ENCODE peak calls at places on chromosomes 6 and 20, in nine cellular contexts. One of them, this sample, is unnamed.

GRCh38 chr6:354631-355280 is 36.8 kb upstream of the IRF4 start:
- DNase-seq in cerebellum: no peak
- DNase-seq in mesothelial cell of epicardium: no peak
- DNase-seq in esophagus squamous epithelium: no peak
- DNase-seq in left lung: no peak
- DNase-seq in left ventricle myocardium superior: peak
- DNase-seq in DMS79 treated with DMSO at 0.1 percent for 48 hours: no peak
- DNase-seq in SIG-M5: no peak
- DNase-seq in caudate nucleus: no peak
- DNase-seq in this sample: no peak

GRCh38 chr6:130872250-130873095 is 45.3 kb downstream of the SMLR1 start:
- DNase-seq in cerebellum: peak
- DNase-seq in mesothelial cell of epicardium: peak
- DNase-seq in esophagus squamous epithelium: no peak
- DNase-seq in left lung: peak
- DNase-seq in left ventricle myocardium superior: peak
- DNase-seq in DMS79 treated with DMSO at 0.1 percent for 48 hours: no peak
- DNase-seq in SIG-M5: no peak
- DNase-seq in caudate nucleus: peak
- DNase-seq in this sample: peak

GRCh38 chr6:130851026-130851425 is 23.8 kb downstream of the SMLR1 start:
- DNase-seq in cerebellum: no peak
- DNase-seq in mesothelial cell of epicardium: no peak
- DNase-seq in esophagus squamous epithelium: no peak
- DNase-seq in left lung: no peak
- DNase-seq in left ventricle myocardium superior: no peak
- DNase-seq in DMS79 treated with DMSO at 0.1 percent for 48 hours: no peak
- DNase-seq in SIG-M5: no peak
- DNase-seq in caudate nucleus: no peak
- DNase-seq in this sample: no peak

GRCh38 chr6:106069478-106069877 is 16.7 kb upstream of the PRDM1 start:
- DNase-seq in cerebellum: peak
- DNase-seq in mesothelial cell of epicardium: peak
- DNase-seq in esophagus squamous epithelium: no peak
- DNase-seq in left lung: no peak
- DNase-seq in left ventricle myocardium superior: no peak
- DNase-seq in DMS79 treated with DMSO at 0.1 percent for 48 hours: peak
- DNase-seq in SIG-M5: no peak
- DNase-seq in caudate nucleus: no peak
- DNase-seq in this sample: no peak

GRCh38 chr20:49408705-49409104 is 73.8 kb downstream of the KCNB1 start:
- DNase-seq in cerebellum: no peak
- DNase-seq in mesothelial cell of epicardium: no peak
- DNase-seq in esophagus squamous epithelium: no peak
- DNase-seq in left lung: no peak
- DNase-seq in left ventricle myocardium superior: no peak
- DNase-seq in DMS79 treated with DMSO at 0.1 percent for 48 hours: no peak
- DNase-seq in SIG-M5: no peak
- DNase-seq in caudate nucleus: no peak
- DNase-seq in this sample: no peak

GRCh38 chr6:77786935-77787629 is 134.2 kb downstream of the MEI4 start:
- DNase-seq in cerebellum: no peak
- DNase-seq in mesothelial cell of epicardium: no peak
- DNase-seq in esophagus squamous epithelium: no peak
- DNase-seq in left lung: no peak
- DNase-seq in left ventricle myocardium superior: no peak
- DNase-seq in DMS79 treated with DMSO at 0.1 percent for 48 hours: no peak
- DNase-seq in SIG-M5: no peak
- DNase-seq in caudate nucleus: no peak
- DNase-seq in this sample: no peak

GRCh38 chr20:51153867-51154707 is 131.2 kb upstream of the KCNG1 start:
- DNase-seq in cerebellum: peak
- DNase-seq in mesothelial cell of epicardium: no peak
- DNase-seq in esophagus squamous epithelium: no peak
- DNase-seq in left lung: no peak
- DNase-seq in left ventricle myocardium superior: no peak
- DNase-seq in DMS79 treated with DMSO at 0.1 percent for 48 hours: no peak
- DNase-seq in SIG-M5: no peak
- DNase-seq in caudate nucleus: no peak
- DNase-seq in this sample: no peak

GRCh38 chr6:146103416-146104072 is 74.7 kb downstream of the GRM1 start:
- DNase-seq in cerebellum: no peak
- DNase-seq in mesothelial cell of epicardium: no peak
- DNase-seq in esophagus squamous epithelium: no peak
- DNase-seq in left lung: no peak
- DNase-seq in left ventricle myocardium superior: no peak
- DNase-seq in DMS79 treated with DMSO at 0.1 percent for 48 hours: no peak
- DNase-seq in SIG-M5: no peak
- DNase-seq in caudate nucleus: no peak
- DNase-seq in this sample: no peak

GRCh38 chr6:107800564-107801164 is 23.4 kb downstream of the SCML4 start:
- DNase-seq in cerebellum: no peak
- DNase-seq in mesothelial cell of epicardium: no peak
- DNase-seq in esophagus squamous epithelium: no peak
- DNase-seq in left lung: no peak
- DNase-seq in left ventricle myocardium superior: no peak
- DNase-seq in DMS79 treated with DMSO at 0.1 percent for 48 hours: no peak
- DNase-seq in SIG-M5: no peak
- DNase-seq in caudate nucleus: no peak
- DNase-seq in this sample: no peak

GRCh38 chr6:154548130-154548830 is 37.8 kb upstream of the CNKSR3 start:
- DNase-seq in cerebellum: no peak
- DNase-seq in mesothelial cell of epicardium: no peak
- DNase-seq in esophagus squamous epithelium: no peak
- DNase-seq in left lung: no peak
- DNase-seq in left ventricle myocardium superior: peak
- DNase-seq in DMS79 treated with DMSO at 0.1 percent for 48 hours: peak
- DNase-seq in SIG-M5: no peak
- DNase-seq in caudate nucleus: no peak
- DNase-seq in this sample: no peak

GRCh38 chr6:43221774-43222101 is 7.5 kb downstream of the DNPH1 start:
- DNase-seq in cerebellum: no peak
- DNase-seq in mesothelial cell of epicardium: no peak
- DNase-seq in esophagus squamous epithelium: no peak
- DNase-seq in left lung: no peak
- DNase-seq in left ventricle myocardium superior: no peak
- DNase-seq in DMS79 treated with DMSO at 0.1 percent for 48 hours: no peak
- DNase-seq in SIG-M5: no peak
- DNase-seq in caudate nucleus: no peak
- DNase-seq in this sample: no peak

GRCh38 chr20:14919473-14920157 is 582.2 kb upstream of the FLRT3 start:
- DNase-seq in cerebellum: peak
- DNase-seq in mesothelial cell of epicardium: no peak
- DNase-seq in esophagus squamous epithelium: no peak
- DNase-seq in left lung: no peak
- DNase-seq in left ventricle myocardium superior: no peak
- DNase-seq in DMS79 treated with DMSO at 0.1 percent for 48 hours: no peak
- DNase-seq in SIG-M5: no peak
- DNase-seq in caudate nucleus: no peak
- DNase-seq in this sample: no peak

GRCh38 chr6:168171673-168172352 is 92.8 kb upstream of the FRMD1 start:
- DNase-seq in cerebellum: no peak
- DNase-seq in mesothelial cell of epicardium: no peak
- DNase-seq in esophagus squamous epithelium: no peak
- DNase-seq in left lung: no peak
- DNase-seq in left ventricle myocardium superior: no peak
- DNase-seq in DMS79 treated with DMSO at 0.1 percent for 48 hours: no peak
- DNase-seq in SIG-M5: no peak
- DNase-seq in caudate nucleus: no peak
- DNase-seq in this sample: no peak

GRCh38 chr6:43926644-43927524 is 156.9 kb downstream of the VEGFA start:
- DNase-seq in cerebellum: no peak
- DNase-seq in mesothelial cell of epicardium: no peak
- DNase-seq in esophagus squamous epithelium: no peak
- DNase-seq in left lung: no peak
- DNase-seq in left ventricle myocardium superior: no peak
- DNase-seq in DMS79 treated with DMSO at 0.1 percent for 48 hours: peak
- DNase-seq in SIG-M5: peak
- DNase-seq in caudate nucleus: peak
- DNase-seq in this sample: peak

GRCh38 chr20:57278457-57278856 is 12.0 kb upstream of the BMP7 start:
- DNase-seq in cerebellum: no peak
- DNase-seq in mesothelial cell of epicardium: no peak
- DNase-seq in esophagus squamous epithelium: no peak
- DNase-seq in left lung: no peak
- DNase-seq in left ventricle myocardium superior: no peak
- DNase-seq in DMS79 treated with DMSO at 0.1 percent for 48 hours: no peak
- DNase-seq in SIG-M5: no peak
- DNase-seq in caudate nucleus: no peak
- DNase-seq in this sample: no peak

GRCh38 chr6:22877946-22878705 is 308.8 kb downstream of the HDGFL1 start:
- DNase-seq in cerebellum: no peak
- DNase-seq in mesothelial cell of epicardium: no peak
- DNase-seq in esophagus squamous epithelium: no peak
- DNase-seq in left lung: no peak
- DNase-seq in left ventricle myocardium superior: no peak
- DNase-seq in DMS79 treated with DMSO at 0.1 percent for 48 hours: no peak
- DNase-seq in SIG-M5: no peak
- DNase-seq in caudate nucleus: no peak
- DNase-seq in this sample: no peak

GRCh38 chr6:158516098-158516497 is 43.8 kb upstream of the TMEM181 start:
- DNase-seq in cerebellum: no peak
- DNase-seq in mesothelial cell of epicardium: no peak
- DNase-seq in esophagus squamous epithelium: no peak
- DNase-seq in left lung: no peak
- DNase-seq in left ventricle myocardium superior: no peak
- DNase-seq in DMS79 treated with DMSO at 0.1 percent for 48 hours: no peak
- DNase-seq in SIG-M5: no peak
- DNase-seq in caudate nucleus: no peak
- DNase-seq in this sample: no peak

GRCh38 chr6:41318648-41319565 is 16.5 kb upstream of the NCR2 start:
- DNase-seq in cerebellum: peak
- DNase-seq in mesothelial cell of epicardium: peak
- DNase-seq in esophagus squamous epithelium: no peak
- DNase-seq in left lung: peak
- DNase-seq in left ventricle myocardium superior: peak
- DNase-seq in DMS79 treated with DMSO at 0.1 percent for 48 hours: peak
- DNase-seq in SIG-M5: no peak
- DNase-seq in caudate nucleus: peak
- DNase-seq in this sample: peak

GRCh38 chr6:44542401-44543116 is 155.1 kb downstream of the CDC5L start:
- DNase-seq in cerebellum: peak
- DNase-seq in mesothelial cell of epicardium: peak
- DNase-seq in esophagus squamous epithelium: no peak
- DNase-seq in left lung: no peak
- DNase-seq in left ventricle myocardium superior: no peak
- DNase-seq in DMS79 treated with DMSO at 0.1 percent for 48 hours: no peak
- DNase-seq in SIG-M5: no peak
- DNase-seq in caudate nucleus: no peak
- DNase-seq in this sample: no peak

GRCh38 chr6:137512768-137513605 is 18.8 kb upstream of the OLIG3 start:
- DNase-seq in cerebellum: no peak
- DNase-seq in mesothelial cell of epicardium: no peak
- DNase-seq in esophagus squamous epithelium: no peak
- DNase-seq in left lung: peak
- DNase-seq in left ventricle myocardium superior: no peak
- DNase-seq in DMS79 treated with DMSO at 0.1 percent for 48 hours: no peak
- DNase-seq in SIG-M5: no peak
- DNase-seq in caudate nucleus: no peak
- DNase-seq in this sample: no peak

GRCh38 chr6:169070506-169071176 is 183.0 kb downstream of the THBS2 start:
- DNase-seq in cerebellum: no peak
- DNase-seq in mesothelial cell of epicardium: no peak
- DNase-seq in esophagus squamous epithelium: no peak
- DNase-seq in left lung: no peak
- DNase-seq in left ventricle myocardium superior: peak
- DNase-seq in DMS79 treated with DMSO at 0.1 percent for 48 hours: no peak
- DNase-seq in SIG-M5: no peak
- DNase-seq in caudate nucleus: no peak
- DNase-seq in this sample: no peak

GRCh38 chr20:55605594-55605993 is 399.7 kb downstream of the CBLN4 start:
- DNase-seq in cerebellum: no peak
- DNase-seq in mesothelial cell of epicardium: no peak
- DNase-seq in esophagus squamous epithelium: no peak
- DNase-seq in left lung: no peak
- DNase-seq in left ventricle myocardium superior: no peak
- DNase-seq in DMS79 treated with DMSO at 0.1 percent for 48 hours: no peak
- DNase-seq in SIG-M5: no peak
- DNase-seq in caudate nucleus: no peak
- DNase-seq in this sample: no peak

GRCh38 chr6:131038612-131039344 is 24.3 kb downstream of the EPB41L2 start:
- DNase-seq in cerebellum: no peak
- DNase-seq in mesothelial cell of epicardium: no peak
- DNase-seq in esophagus squamous epithelium: no peak
- DNase-seq in left lung: no peak
- DNase-seq in left ventricle myocardium superior: no peak
- DNase-seq in DMS79 treated with DMSO at 0.1 percent for 48 hours: no peak
- DNase-seq in SIG-M5: no peak
- DNase-seq in caudate nucleus: no peak
- DNase-seq in this sample: no peak

GRCh38 chr6:7235712-7236311 is 77.2 kb downstream of the SSR1 start:
- DNase-seq in cerebellum: no peak
- DNase-seq in mesothelial cell of epicardium: no peak
- DNase-seq in esophagus squamous epithelium: no peak
- DNase-seq in left lung: no peak
- DNase-seq in left ventricle myocardium superior: no peak
- DNase-seq in DMS79 treated with DMSO at 0.1 percent for 48 hours: peak
- DNase-seq in SIG-M5: no peak
- DNase-seq in caudate nucleus: no peak
- DNase-seq in this sample: no peak

GRCh38 chr6:135680964-135681913 is 170.3 kb upstream of the PDE7B start:
- DNase-seq in cerebellum: no peak
- DNase-seq in mesothelial cell of epicardium: no peak
- DNase-seq in esophagus squamous epithelium: no peak
- DNase-seq in left lung: no peak
- DNase-seq in left ventricle myocardium superior: no peak
- DNase-seq in DMS79 treated with DMSO at 0.1 percent for 48 hours: no peak
- DNase-seq in SIG-M5: no peak
- DNase-seq in caudate nucleus: no peak
- DNase-seq in this sample: no peak

GRCh38 chr6:54286141-54286540 is 22.1 kb upstream of the TINAG start:
- DNase-seq in cerebellum: no peak
- DNase-seq in mesothelial cell of epicardium: no peak
- DNase-seq in esophagus squamous epithelium: no peak
- DNase-seq in left lung: no peak
- DNase-seq in left ventricle myocardium superior: no peak
- DNase-seq in DMS79 treated with DMSO at 0.1 percent for 48 hours: no peak
- DNase-seq in SIG-M5: no peak
- DNase-seq in caudate nucleus: no peak
- DNase-seq in this sample: no peak

GRCh38 chr6:43630980-43631619 is 2.0 kb upstream of the GTPBP2 start:
- DNase-seq in cerebellum: peak
- DNase-seq in mesothelial cell of epicardium: no peak
- DNase-seq in esophagus squamous epithelium: no peak
- DNase-seq in left lung: no peak
- DNase-seq in left ventricle myocardium superior: no peak
- DNase-seq in DMS79 treated with DMSO at 0.1 percent for 48 hours: no peak
- DNase-seq in SIG-M5: no peak
- DNase-seq in caudate nucleus: no peak
- DNase-seq in this sample: no peak

GRCh38 chr6:39791850-39792500 is at the start of gene DAAM2:
- DNase-seq in cerebellum: peak
- DNase-seq in mesothelial cell of epicardium: peak
- DNase-seq in esophagus squamous epithelium: no peak
- DNase-seq in left lung: peak
- DNase-seq in left ventricle myocardium superior: peak
- DNase-seq in DMS79 treated with DMSO at 0.1 percent for 48 hours: peak
- DNase-seq in SIG-M5: no peak
- DNase-seq in caudate nucleus: no peak
- DNase-seq in this sample: no peak

GRCh38 chr6:15657290-15657689 is 5.5 kb downstream of the DTNBP1 start:
- DNase-seq in cerebellum: no peak
- DNase-seq in mesothelial cell of epicardium: no peak
- DNase-seq in esophagus squamous epithelium: no peak
- DNase-seq in left lung: no peak
- DNase-seq in left ventricle myocardium superior: no peak
- DNase-seq in DMS79 treated with DMSO at 0.1 percent for 48 hours: no peak
- DNase-seq in SIG-M5: no peak
- DNase-seq in caudate nucleus: no peak
- DNase-seq in this sample: no peak

GRCh38 chr6:162343196-162343901 is 384.2 kb downstream of the PRKN start:
- DNase-seq in cerebellum: no peak
- DNase-seq in mesothelial cell of epicardium: no peak
- DNase-seq in esophagus squamous epithelium: no peak
- DNase-seq in left lung: no peak
- DNase-seq in left ventricle myocardium superior: no peak
- DNase-seq in DMS79 treated with DMSO at 0.1 percent for 48 hours: no peak
- DNase-seq in SIG-M5: no peak
- DNase-seq in caudate nucleus: no peak
- DNase-seq in this sample: no peak

GRCh38 chr20:36830791-36831691 is 44.9 kb upstream of the TLDC2 start:
- DNase-seq in cerebellum: peak
- DNase-seq in mesothelial cell of epicardium: no peak
- DNase-seq in esophagus squamous epithelium: no peak
- DNase-seq in left lung: no peak
- DNase-seq in left ventricle myocardium superior: peak
- DNase-seq in DMS79 treated with DMSO at 0.1 percent for 48 hours: no peak
- DNase-seq in SIG-M5: no peak
- DNase-seq in caudate nucleus: peak
- DNase-seq in this sample: no peak

This sample was measured in HL-60.